ENCODE peak calls at places on chromosomes 16 and 17, in six cellular contexts. G is GM13977, J is upper lobe of right lung, C is adrenal gland, K is Caco-2, F is heart left ventricle. T is an unnamed sample.
A peak's percentile ranks its signal among the peaks of the same experiment; 100 is the strongest.

GRCh38 chr17:18968945-18969887 is 17.3 kb downstream of the SLC5A10 start:
- DNase-seq in K (no peak), J (no peak), G (no peak), C (no peak), F (no peak), T (no peak)

GRCh38 chr17:64357191-64357981 is 33.3 kb downstream of the PECAM1 start:
- DNase-seq in J (peak; percentile 75), K (no peak), G (no peak), F (peak; percentile 75), C (no peak), T (no peak)

GRCh38 chr17:73423159-73423715 is 111.4 kb upstream of the CDC42EP4 start:
- DNase-seq in G (no peak), K (no peak), F (no peak), J (no peak), C (no peak), T (no peak)

GRCh38 chr17:82229686-82230626 is 1.1 kb downstream of the SLC16A3 start:
- DNase-seq in K (no peak), C (no peak), J (peak; percentile 74), F (peak; percentile 46), G (no peak), T (no peak)

GRCh38 chr17:4631431-4631830 is 10.0 kb downstream of the ALOX15 start:
- DNase-seq in K (no peak), C (no peak), G (no peak), F (no peak), J (peak; percentile 39), T (no peak)

GRCh38 chr17:32495347-32496253 is 8.8 kb downstream of the CDK5R1 start:
- DNase-seq in C (peak; percentile 60), K (no peak), G (no peak), F (peak; percentile 67), J (peak; percentile 69), T (no peak)

GRCh38 chr16:81458149-81458669 is 13.6 kb downstream of the CMIP start:
- DNase-seq in F (no peak), G (no peak), J (no peak), K (no peak), C (no peak), T (no peak)

GRCh38 chr17:32564325-32564724 is 77.5 kb downstream of the CDK5R1 start:
- DNase-seq in J (no peak), F (no peak), C (no peak), G (peak; percentile 38), K (no peak), T (no peak)

GRCh38 chr17:63961355-63962207 is 11.1 kb downstream of the SCN4A start:
- DNase-seq in K (peak; percentile 78), C (peak; percentile 91), G (peak; percentile 64), F (peak; percentile 63), J (peak; percentile 80), T (peak; percentile 67)

GRCh38 chr17:36921131-36921851 is 16.0 kb upstream of the LHX1 start:
- DNase-seq in G (no peak), C (no peak), F (no peak), K (no peak), J (no peak), T (no peak)

GRCh38 chr17:59193463-59193862 is 16.4 kb upstream of the SMG8 start:
- DNase-seq in J (no peak), C (no peak), G (no peak), F (no peak), K (no peak), T (no peak)

GRCh38 chr17:58710948-58711552 is 18.6 kb downstream of the RAD51C start:
- DNase-seq in J (no peak), G (peak; percentile 28), F (no peak), K (no peak), C (peak; percentile 74), T (no peak)

GRCh38 chr17:3906881-3907280 is 9.4 kb downstream of the P2RX1 start:
- DNase-seq in J (no peak), K (no peak), C (no peak), G (no peak), F (no peak), T (no peak)

GRCh38 chr17:51120357-51120738 is 320 bp downstream of the SPAG9 start:
- DNase-seq in C (peak; percentile 69), G (peak; percentile 74), K (peak; percentile 71), J (no peak), F (no peak), T (peak; percentile 75)

GRCh38 chr17:31096106-31096436 is 1.3 kb downstream of the NF1 start:
- DNase-seq in F (no peak), C (no peak), G (no peak), K (no peak), J (no peak), T (peak; percentile 19)

GRCh38 chr16:35414563-35414962 is 1955.2 kb downstream of the TP53TG3F start:
- DNase-seq in F (no peak), C (no peak), K (no peak), J (peak; percentile 60), G (no peak), T (no peak)

GRCh38 chr16:51149721-51150158 is 1.3 kb downstream of the SALL1 start:
- DNase-seq in F (no peak), K (no peak), C (no peak), J (no peak), G (no peak), T (no peak)

GRCh38 chr16:20865420-20866126 is 34.6 kb downstream of the DCUN1D3 start:
- DNase-seq in C (no peak), J (no peak), F (no peak), G (peak; percentile 79), K (no peak), T (peak; percentile 57)

GRCh38 chr17:75352079-75352569 is 53.4 kb downstream of the GRB2 start:
- DNase-seq in G (no peak), F (no peak), K (no peak), C (no peak), J (no peak), T (no peak)

GRCh38 chr17:57586099-57586702 is 158.9 kb downstream of the CCDC182 start:
- DNase-seq in K (no peak), F (no peak), C (no peak), G (no peak), J (no peak), T (no peak)

GRCh38 chr17:34236341-34236892 is 18.7 kb upstream of the CCL2 start:
- DNase-seq in K (no peak), C (no peak), G (no peak), J (no peak), F (no peak), T (no peak)

GRCh38 chr16:87043273-87044030 is 273.7 kb downstream of the C16orf95 start:
- DNase-seq in K (no peak), F (peak; percentile 53), C (no peak), G (no peak), J (no peak), T (no peak)

GRCh38 chr16:89827383-89828198 is 684 bp upstream of the SPIRE2 start:
- DNase-seq in C (peak; percentile 70), J (no peak), G (no peak), K (peak; percentile 86), F (peak; percentile 71), T (no peak)

GRCh38 chr17:71636644-71637043 is 484.2 kb upstream of the SOX9 start:
- DNase-seq in G (no peak), C (no peak), K (no peak), J (no peak), F (no peak), T (no peak)

GRCh38 chr17:21377821-21378396 is 1.8 kb downstream of the KCNJ12 start:
- DNase-seq in K (no peak), C (no peak), G (no peak), J (no peak), F (no peak), T (no peak)

GRCh38 chr17:49407981-49408501 is 6.6 kb downstream of the PHB1 start:
- DNase-seq in J (peak; percentile 87), C (peak; percentile 57), G (peak; percentile 85), F (peak; percentile 71), K (peak; percentile 96), T (peak; percentile 83)

GRCh38 chr17:80499536-80499935 is 23.1 kb upstream of the NPTX1 start:
- DNase-seq in K (no peak), C (no peak), G (no peak), J (no peak), F (no peak), T (no peak)

DNA sequence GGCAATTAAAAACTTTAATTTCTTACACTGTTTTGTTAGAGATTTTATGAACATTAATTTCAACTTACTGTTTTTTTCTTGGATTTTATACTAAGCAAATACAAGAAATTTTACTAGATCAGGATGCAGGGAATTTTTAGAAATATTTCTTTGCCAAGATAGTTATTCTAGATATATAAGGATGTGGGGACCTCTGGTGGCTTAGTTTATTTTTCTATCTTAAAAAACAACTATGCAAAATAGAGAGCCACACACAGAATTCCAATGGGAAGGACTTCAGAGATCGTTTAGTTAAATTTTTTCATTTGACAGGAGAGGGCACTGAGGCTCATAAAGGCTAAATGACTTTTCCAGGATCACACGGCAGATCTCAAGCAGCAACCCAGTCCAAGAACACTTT is 23.0 kb upstream of the CAPNS2 start:
- DNase-seq in J (no peak), F (no peak), G (no peak), C (no peak), K (no peak), T (no peak)
- TF ChIP-seq CTCF in J (peak; percentile 42), F (peak; percentile 56), G (no peak), C (peak; percentile 59), K (peak; percentile 37), T (no peak)

DNA sequence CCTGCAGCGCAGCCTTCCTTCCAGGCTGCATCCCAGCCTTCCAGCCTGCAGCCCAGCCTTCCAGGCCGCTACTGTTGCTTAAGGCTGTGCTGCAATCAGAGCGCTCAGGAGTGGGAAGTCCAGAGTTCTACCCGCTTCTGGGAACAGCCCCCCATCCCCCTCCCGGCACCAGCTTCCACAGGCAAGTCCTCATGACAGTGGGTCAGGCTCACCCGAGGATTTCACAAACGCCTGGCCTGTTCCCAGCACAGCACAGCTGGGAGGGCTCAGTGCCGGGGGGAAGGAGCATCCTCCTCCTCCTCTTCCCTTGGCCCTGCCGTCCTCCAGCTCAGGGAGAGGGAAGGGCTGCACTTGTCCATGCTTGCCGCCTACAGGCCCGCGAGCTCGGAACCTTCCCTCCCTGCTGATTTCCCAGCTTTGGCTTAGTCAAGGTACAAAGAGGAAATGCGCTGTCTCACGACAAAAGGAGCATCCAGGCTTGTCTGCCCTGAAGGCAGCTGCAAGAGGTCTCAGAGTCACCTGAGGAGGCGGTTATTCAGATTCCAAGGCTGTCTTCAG is 8.3 kb downstream of the SOCS3 start:
- DNase-seq in G (no peak), J (peak; percentile 96), C (peak; percentile 96), K (peak; percentile 88), F (peak; percentile 97), T (no peak)
- TF ChIP-seq CTCF in G (no peak), J (no peak), C (no peak), K (no peak), F (peak; percentile 4), T (no peak)

GRCh38 chr16:72162105-72162680 is 9.8 kb downstream of the PMFBP1 start:
- DNase-seq in J (no peak), K (no peak), G (no peak), C (no peak), F (no peak), T (no peak)
- TF ChIP-seq CTCF in J (no peak), K (no peak), G (no peak), C (no peak), F (no peak), T (no peak)

GRCh38 chr17:2090804-2091534 is 36.1 kb downstream of the HIC1 start:
- DNase-seq in F (peak; percentile 80), G (no peak), C (peak; percentile 60), J (no peak), K (no peak), T (no peak)
- TF ChIP-seq CTCF in F (peak; percentile 37), G (no peak), C (peak; percentile 15), J (peak; percentile 37), K (no peak), T (no peak)

GRCh38 chr16:57447142-57447962 is at the start of the genes CIAPIN1 and COQ9:
- DNase-seq in C (peak; percentile 96), K (peak; percentile 97), G (peak; percentile 95), J (peak; percentile 98), F (peak; percentile 97), T (peak; percentile 96)
- TF ChIP-seq CTCF in C (no peak), K (no peak), G (no peak), J (no peak), F (no peak), T (no peak)

GRCh38 chr16:48041861-48042435 is 113.8 kb downstream of the ABCC12 start:
- DNase-seq in K (peak; percentile 44), C (no peak), J (no peak), G (no peak), F (no peak), T (no peak)
- TF ChIP-seq CTCF in K (peak; percentile 62), C (no peak), J (no peak), G (peak; percentile 5), F (no peak), T (no peak)

T was measured in GM20000.